ENCODE peak calls at places on chromosome 19, in four cellular contexts. One of them, this sample, is unnamed.

GRCh38 chr19:58326501-58326913 is 287 bp upstream of the ZSCAN22 start:
- DNase-seq in adrenal gland: no peak
- DNase-seq in sigmoid colon: no peak
- DNase-seq in breast epithelium: no peak
- DNase-seq in this sample: no peak

GRCh38 chr19:47243776-47244547 is 12.4 kb upstream of the CCDC9 start:
- DNase-seq in adrenal gland: peak
- DNase-seq in sigmoid colon: peak
- DNase-seq in breast epithelium: peak
- DNase-seq in this sample: peak

GRCh38 chr19:531753-532571 is at the start of gene CDC34:
- DNase-seq in adrenal gland: no peak
- DNase-seq in sigmoid colon: no peak
- DNase-seq in breast epithelium: no peak
- DNase-seq in this sample: peak

GRCh38 chr19:32570081-32570785 is 10.8 kb upstream of the PDCD5 start:
- DNase-seq in adrenal gland: peak
- DNase-seq in sigmoid colon: peak
- DNase-seq in breast epithelium: peak
- DNase-seq in this sample: peak

GRCh38 chr19:40614595-40615411 is 13.6 kb downstream of the LTBP4 start:
- DNase-seq in adrenal gland: peak
- DNase-seq in sigmoid colon: peak
- DNase-seq in breast epithelium: no peak
- DNase-seq in this sample: peak

GRCh38 chr19:40908981-40909380 is 26.9 kb upstream of the CYP2A7 start:
- DNase-seq in adrenal gland: no peak
- DNase-seq in sigmoid colon: no peak
- DNase-seq in breast epithelium: no peak
- DNase-seq in this sample: no peak

GRCh38 chr19:17648786-17649185 is 39.4 kb downstream of the UNC13A start:
- DNase-seq in adrenal gland: no peak
- DNase-seq in sigmoid colon: no peak
- DNase-seq in breast epithelium: no peak
- DNase-seq in this sample: peak

GRCh38 chr19:23283925-23284324 is 33.7 kb upstream of the ZNF724 start:
- DNase-seq in adrenal gland: peak
- DNase-seq in sigmoid colon: no peak
- DNase-seq in breast epithelium: peak
- DNase-seq in this sample: no peak

GRCh38 chr19:17332677-17333581 is 1.7 kb downstream of the ANO8 start:
- DNase-seq in adrenal gland: peak
- DNase-seq in sigmoid colon: no peak
- DNase-seq in breast epithelium: no peak
- DNase-seq in this sample: peak

GRCh38 chr19:53580871-53581835 is 43.2 kb downstream of the ZNF331 start:
- DNase-seq in adrenal gland: no peak
- DNase-seq in sigmoid colon: no peak
- DNase-seq in breast epithelium: no peak
- DNase-seq in this sample: no peak

GRCh38 chr19:6769006-6769637 is 1.9 kb upstream of the SH2D3A start:
- DNase-seq in adrenal gland: no peak
- DNase-seq in sigmoid colon: no peak
- DNase-seq in breast epithelium: no peak
- DNase-seq in this sample: peak

GRCh38 chr19:2560369-2560768 is 84.4 kb downstream of the GADD45B start:
- DNase-seq in adrenal gland: no peak
- DNase-seq in sigmoid colon: peak
- DNase-seq in breast epithelium: no peak
- DNase-seq in this sample: no peak

GRCh38 chr19:6470173-6470572 is 6.1 kb downstream of the CRB3 start:
- DNase-seq in adrenal gland: no peak
- DNase-seq in sigmoid colon: no peak
- DNase-seq in breast epithelium: no peak
- DNase-seq in this sample: peak

GRCh38 chr19:41541990-41542584 is 33.9 kb upstream of the CEACAM21 start:
- DNase-seq in adrenal gland: peak
- DNase-seq in sigmoid colon: peak
- DNase-seq in breast epithelium: no peak
- DNase-seq in this sample: no peak

GRCh38 chr19:14516048-14516534 is 2.1 kb downstream of the DNAJB1 start:
- DNase-seq in adrenal gland: no peak
- DNase-seq in sigmoid colon: no peak
- DNase-seq in breast epithelium: no peak
- DNase-seq in this sample: peak

GRCh38 chr19:56076413-56076998 is 44.6 kb downstream of the ZNF787 start:
- DNase-seq in adrenal gland: peak
- DNase-seq in sigmoid colon: no peak
- DNase-seq in breast epithelium: no peak
- DNase-seq in this sample: peak

GRCh38 chr19:55435020-55435419 is 8.1 kb downstream of the SHISA7 start:
- DNase-seq in adrenal gland: no peak
- DNase-seq in sigmoid colon: no peak
- DNase-seq in breast epithelium: no peak
- DNase-seq in this sample: no peak

GRCh38 chr19:17721821-17722220 is 2.5 kb downstream of the MAP1S start:
- DNase-seq in adrenal gland: peak
- DNase-seq in sigmoid colon: no peak
- DNase-seq in breast epithelium: no peak
- DNase-seq in this sample: peak

GRCh38 chr19:33202546-33203507 is 8.7 kb downstream of the LRP3 start:
- DNase-seq in adrenal gland: no peak
- DNase-seq in sigmoid colon: no peak
- DNase-seq in breast epithelium: no peak
- DNase-seq in this sample: peak

GRCh38 chr19:37855098-37855497 is 51.3 kb downstream of the WDR87 start:
- DNase-seq in adrenal gland: no peak
- DNase-seq in sigmoid colon: no peak
- DNase-seq in breast epithelium: peak
- DNase-seq in this sample: peak

GRCh38 chr19:40806385-40807146 is 7.6 kb downstream of the EGLN2 start:
- DNase-seq in adrenal gland: peak
- DNase-seq in sigmoid colon: peak
- DNase-seq in breast epithelium: peak
- DNase-seq in this sample: peak

GRCh38 chr19:47305309-47305751 is 4.3 kb upstream of the C5AR1 start:
- DNase-seq in adrenal gland: peak
- DNase-seq in sigmoid colon: peak
- DNase-seq in breast epithelium: peak
- DNase-seq in this sample: peak

GRCh38 chr19:17751103-17751911 is at the start of gene FCHO1:
- DNase-seq in adrenal gland: peak
- DNase-seq in sigmoid colon: peak
- DNase-seq in breast epithelium: no peak
- DNase-seq in this sample: peak

GRCh38 chr19:13038306-13039210 is 43.3 kb downstream of the NFIX start:
- DNase-seq in adrenal gland: no peak
- DNase-seq in sigmoid colon: no peak
- DNase-seq in breast epithelium: no peak
- DNase-seq in this sample: peak

GRCh38 chr19:17726136-17726741 is 7.0 kb downstream of the MAP1S start:
- DNase-seq in adrenal gland: no peak
- DNase-seq in sigmoid colon: no peak
- DNase-seq in breast epithelium: no peak
- DNase-seq in this sample: peak

GRCh38 chr19:1035998-1036621 is 3.8 kb upstream of the ABCA7 start:
- DNase-seq in adrenal gland: no peak
- DNase-seq in sigmoid colon: no peak
- DNase-seq in breast epithelium: no peak
- DNase-seq in this sample: no peak

GRCh38 chr19:16325671-16326400 is 1.2 kb downstream of the KLF2 start:
- DNase-seq in adrenal gland: peak
- DNase-seq in sigmoid colon: peak
- DNase-seq in breast epithelium: no peak
- DNase-seq in this sample: peak
- H3K27ac ChIP-seq in adrenal gland: no peak
- H3K27ac ChIP-seq in sigmoid colon: peak
- H3K27ac ChIP-seq in breast epithelium: peak
- H3K27ac ChIP-seq in this sample: peak

DNA sequence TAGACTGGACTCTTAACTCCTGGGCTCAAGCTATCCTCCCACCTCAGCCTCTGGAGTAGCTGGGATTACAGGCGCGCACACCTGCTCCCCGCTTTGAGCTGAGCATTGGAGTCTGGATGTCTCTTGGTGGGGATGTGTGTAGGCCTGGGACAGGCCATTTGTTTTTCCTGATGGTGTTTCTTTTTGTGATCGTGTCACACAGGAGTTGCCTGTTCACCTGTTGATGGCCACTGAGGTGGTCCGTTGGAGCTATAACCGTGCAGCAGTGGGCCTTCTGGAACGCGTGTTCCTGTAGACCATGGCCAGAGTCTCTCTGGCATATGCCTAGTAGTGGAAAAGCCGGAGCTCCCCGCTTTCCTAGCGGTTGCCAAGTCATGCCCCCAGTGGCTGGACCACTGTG is 3.5 kb downstream of the PAK4 start:
- DNase-seq in adrenal gland: no peak
- DNase-seq in sigmoid colon: no peak
- DNase-seq in breast epithelium: no peak
- DNase-seq in this sample: no peak
- H3K27ac ChIP-seq in adrenal gland: no peak
- H3K27ac ChIP-seq in sigmoid colon: no peak
- H3K27ac ChIP-seq in breast epithelium: peak
- H3K27ac ChIP-seq in this sample: no peak

GRCh38 chr19:29806098-29806866 is 5.5 kb upstream of the CCNE1 start:
- DNase-seq in adrenal gland: peak
- DNase-seq in sigmoid colon: peak
- DNase-seq in breast epithelium: no peak
- DNase-seq in this sample: no peak
- H3K27ac ChIP-seq in adrenal gland: no peak
- H3K27ac ChIP-seq in sigmoid colon: no peak
- H3K27ac ChIP-seq in breast epithelium: no peak
- H3K27ac ChIP-seq in this sample: no peak

GRCh38 chr19:35510626-35510964 is 2.9 kb downstream of the DMKN start:
- DNase-seq in adrenal gland: no peak
- DNase-seq in sigmoid colon: no peak
- DNase-seq in breast epithelium: no peak
- DNase-seq in this sample: no peak

GRCh38 chr19:35513231-35513974 is at the start of gene DMKN:
- DNase-seq in adrenal gland: no peak
- DNase-seq in sigmoid colon: no peak
- DNase-seq in breast epithelium: no peak
- DNase-seq in this sample: peak

GRCh38 chr19:35509861-35510625 is 3.4 kb downstream of the DMKN start:
- DNase-seq in adrenal gland: peak
- DNase-seq in sigmoid colon: peak
- DNase-seq in breast epithelium: peak
- DNase-seq in this sample: peak

GRCh38 chr19:35512831-35513230 is 618 bp downstream of the DMKN start:
- DNase-seq in adrenal gland: no peak
- DNase-seq in sigmoid colon: no peak
- DNase-seq in breast epithelium: no peak
- DNase-seq in this sample: peak

DNA sequence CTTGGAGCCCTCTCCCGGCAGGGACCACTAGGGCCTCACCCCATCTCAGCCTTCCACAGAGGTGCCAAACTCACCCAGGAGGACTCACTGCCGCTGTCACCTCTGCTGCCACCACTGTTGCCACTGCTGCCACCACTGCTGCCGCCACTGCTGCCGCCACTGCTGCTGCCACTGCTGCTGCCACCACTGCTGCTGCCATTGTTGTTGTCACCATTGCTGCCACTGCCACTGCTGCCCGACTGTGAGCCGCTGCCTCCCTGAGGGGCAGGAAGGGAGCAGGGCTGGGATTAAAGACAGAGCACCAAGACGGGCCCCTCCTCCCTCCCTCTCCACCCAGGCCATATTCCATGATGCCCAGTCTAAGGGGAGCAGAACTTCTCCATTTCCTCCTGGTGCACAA is 2.1 kb downstream of the DMKN start:
- DNase-seq in adrenal gland: no peak
- DNase-seq in sigmoid colon: no peak
- DNase-seq in breast epithelium: no peak
- DNase-seq in this sample: no peak
- H3K27ac ChIP-seq in adrenal gland: no peak
- H3K27ac ChIP-seq in sigmoid colon: no peak
- H3K27ac ChIP-seq in breast epithelium: no peak
- H3K27ac ChIP-seq in this sample: no peak

GRCh38 chr19:10763828-10764339 is 46.0 kb downstream of the DNM2 start:
- DNase-seq in adrenal gland: no peak
- DNase-seq in sigmoid colon: no peak
- DNase-seq in breast epithelium: no peak
- DNase-seq in this sample: no peak
- H3K27ac ChIP-seq in adrenal gland: no peak
- H3K27ac ChIP-seq in sigmoid colon: no peak
- H3K27ac ChIP-seq in breast epithelium: peak
- H3K27ac ChIP-seq in this sample: no peak